ENCODE peak calls at places on chromosomes 6 and 20, in seven cellular contexts. One of them, this sample, is unnamed.
A peak's percentile ranks its signal among the peaks of the same experiment; 100 is the strongest.

GRCh38 chr20:8244637-8245036 is 112.6 kb downstream of the PLCB1 start:
- DNase-seq in A549: no peak
- DNase-seq in suprapubic skin: no peak
- DNase-seq in colonic mucosa: peak; percentile 28
- DNase-seq in endodermal cell: no peak
- DNase-seq in tibial artery: no peak
- DNase-seq in GM23248: peak; percentile 77
- DNase-seq in this sample: no peak

GRCh38 chr20:2576317-2576727 is 39.9 kb downstream of the TMC2 start:
- DNase-seq in colonic mucosa: no peak
- DNase-seq in tibial artery: no peak
- DNase-seq in GM23248: no peak
- DNase-seq in endodermal cell: no peak
- DNase-seq in suprapubic skin: no peak
- DNase-seq in A549: no peak
- DNase-seq in this sample: no peak

GRCh38 chr6:145707397-145707796 is 27.9 kb downstream of the EPM2A start:
- DNase-seq in GM23248: no peak
- DNase-seq in colonic mucosa: no peak
- DNase-seq in suprapubic skin: no peak
- DNase-seq in tibial artery: no peak
- DNase-seq in A549: no peak
- DNase-seq in endodermal cell: no peak
- DNase-seq in this sample: no peak

GRCh38 chr6:39361657-39362486 is 39.4 kb upstream of the KCNK16 start:
- DNase-seq in GM23248: peak; percentile 86
- DNase-seq in colonic mucosa: peak; percentile 51
- DNase-seq in tibial artery: peak; percentile 77
- DNase-seq in suprapubic skin: peak; percentile 71
- DNase-seq in A549: peak; percentile 51
- DNase-seq in endodermal cell: peak; percentile 96
- DNase-seq in this sample: no peak

GRCh38 chr20:23206061-23206460 is 119.9 kb upstream of the CD93 start:
- DNase-seq in A549: no peak
- DNase-seq in colonic mucosa: no peak
- DNase-seq in endodermal cell: no peak
- DNase-seq in GM23248: no peak
- DNase-seq in suprapubic skin: no peak
- DNase-seq in tibial artery: no peak
- DNase-seq in this sample: no peak

GRCh38 chr6:72757048-72757447 is 135.2 kb downstream of the KCNQ5 start:
- DNase-seq in endodermal cell: no peak
- DNase-seq in colonic mucosa: no peak
- DNase-seq in tibial artery: no peak
- DNase-seq in A549: no peak
- DNase-seq in suprapubic skin: no peak
- DNase-seq in GM23248: peak; percentile 48
- DNase-seq in this sample: no peak

GRCh38 chr6:78614961-78615360 is 252.4 kb upstream of the IRAK1BP1 start:
- DNase-seq in endodermal cell: no peak
- DNase-seq in A549: no peak
- DNase-seq in GM23248: no peak
- DNase-seq in colonic mucosa: no peak
- DNase-seq in tibial artery: no peak
- DNase-seq in suprapubic skin: no peak
- DNase-seq in this sample: no peak

GRCh38 chr6:45420083-45420908 is 42.6 kb upstream of the SUPT3H start:
- DNase-seq in A549: no peak
- DNase-seq in suprapubic skin: no peak
- DNase-seq in GM23248: peak; percentile 77
- DNase-seq in tibial artery: no peak
- DNase-seq in endodermal cell: peak; percentile 57
- DNase-seq in colonic mucosa: peak; percentile 29
- DNase-seq in this sample: no peak

GRCh38 chr20:58645277-58645968 is 5.7 kb upstream of the STX16 start:
- DNase-seq in suprapubic skin: no peak
- DNase-seq in colonic mucosa: no peak
- DNase-seq in tibial artery: no peak
- DNase-seq in A549: no peak
- DNase-seq in GM23248: peak; percentile 22
- DNase-seq in endodermal cell: peak; percentile 33
- DNase-seq in this sample: no peak

GRCh38 chr6:147005499-147005898 is 198.7 kb upstream of the STXBP5 start:
- DNase-seq in GM23248: no peak
- DNase-seq in tibial artery: no peak
- DNase-seq in suprapubic skin: no peak
- DNase-seq in endodermal cell: peak; percentile 67
- DNase-seq in colonic mucosa: no peak
- DNase-seq in A549: no peak
- DNase-seq in this sample: no peak

GRCh38 chr6:835476-836160 is 142.7 kb upstream of the EXOC2 start:
- DNase-seq in tibial artery: no peak
- DNase-seq in suprapubic skin: no peak
- DNase-seq in colonic mucosa: no peak
- DNase-seq in GM23248: no peak
- DNase-seq in A549: peak; percentile 45
- DNase-seq in endodermal cell: no peak
- DNase-seq in this sample: no peak

GRCh38 chr6:22433745-22434144 is 135.6 kb upstream of the HDGFL1 start:
- DNase-seq in GM23248: no peak
- DNase-seq in A549: no peak
- DNase-seq in colonic mucosa: no peak
- DNase-seq in endodermal cell: no peak
- DNase-seq in tibial artery: no peak
- DNase-seq in suprapubic skin: no peak
- DNase-seq in this sample: no peak

GRCh38 chr6:3202999-3203696 is 24.3 kb downstream of the TUBB2B start:
- DNase-seq in GM23248: peak; percentile 43
- DNase-seq in colonic mucosa: no peak
- DNase-seq in tibial artery: no peak
- DNase-seq in suprapubic skin: no peak
- DNase-seq in endodermal cell: peak; percentile 33
- DNase-seq in A549: no peak
- DNase-seq in this sample: no peak

GRCh38 chr6:79468116-79468515 is 69.1 kb downstream of the LCA5 start:
- DNase-seq in colonic mucosa: no peak
- DNase-seq in tibial artery: no peak
- DNase-seq in endodermal cell: no peak
- DNase-seq in GM23248: peak; percentile 72
- DNase-seq in suprapubic skin: no peak
- DNase-seq in A549: no peak
- DNase-seq in this sample: no peak

GRCh38 chr20:26163890-26164289 is 467.2 kb upstream of the ZNF337 start:
- DNase-seq in colonic mucosa: no peak
- DNase-seq in GM23248: peak; percentile 86
- DNase-seq in A549: peak; percentile 5
- DNase-seq in tibial artery: no peak
- DNase-seq in suprapubic skin: no peak
- DNase-seq in endodermal cell: no peak
- DNase-seq in this sample: no peak

GRCh38 chr6:75934643-75935472 is 137.6 kb downstream of the IMPG1 start:
- DNase-seq in endodermal cell: peak; percentile 84
- DNase-seq in GM23248: peak; percentile 84
- DNase-seq in suprapubic skin: no peak
- DNase-seq in colonic mucosa: peak; percentile 37
- DNase-seq in A549: peak; percentile 53
- DNase-seq in tibial artery: no peak
- DNase-seq in this sample: no peak

GRCh38 chr6:107714104-107714503 is 110.0 kb downstream of the SCML4 start:
- DNase-seq in colonic mucosa: no peak
- DNase-seq in endodermal cell: peak; percentile 24
- DNase-seq in GM23248: no peak
- DNase-seq in tibial artery: no peak
- DNase-seq in A549: no peak
- DNase-seq in suprapubic skin: no peak
- DNase-seq in this sample: no peak

GRCh38 chr20:58236612-58237317 is 8.3 kb upstream of the ANKRD60 start:
- DNase-seq in GM23248: peak; percentile 83
- DNase-seq in A549: peak; percentile 67
- DNase-seq in endodermal cell: peak; percentile 94
- DNase-seq in suprapubic skin: peak; percentile 80
- DNase-seq in colonic mucosa: peak; percentile 86
- DNase-seq in tibial artery: peak; percentile 79
- DNase-seq in this sample: peak; percentile 26

GRCh38 chr6:109739671-109740070 is 48.6 kb downstream of the FIG4 start:
- DNase-seq in A549: no peak
- DNase-seq in GM23248: no peak
- DNase-seq in suprapubic skin: no peak
- DNase-seq in colonic mucosa: no peak
- DNase-seq in tibial artery: no peak
- DNase-seq in endodermal cell: no peak
- DNase-seq in this sample: no peak

GRCh38 chr20:41983159-41983558 is 365.0 kb upstream of the CHD6 start:
- DNase-seq in colonic mucosa: no peak
- DNase-seq in endodermal cell: no peak
- DNase-seq in tibial artery: no peak
- DNase-seq in suprapubic skin: no peak
- DNase-seq in GM23248: no peak
- DNase-seq in A549: no peak
- DNase-seq in this sample: no peak

GRCh38 chr20:44384423-44385027 is 29.0 kb downstream of the HNF4A start:
- DNase-seq in GM23248: peak; percentile 71
- DNase-seq in suprapubic skin: peak; percentile 83
- DNase-seq in tibial artery: peak; percentile 83
- DNase-seq in A549: peak; percentile 86
- DNase-seq in endodermal cell: peak; percentile 94
- DNase-seq in colonic mucosa: peak; percentile 93
- DNase-seq in this sample: peak; percentile 45

GRCh38 chr6:7905416-7905815 is 5.2 kb downstream of the TXNDC5 start:
- DNase-seq in suprapubic skin: no peak
- DNase-seq in colonic mucosa: no peak
- DNase-seq in GM23248: peak; percentile 36
- DNase-seq in endodermal cell: no peak
- DNase-seq in tibial artery: no peak
- DNase-seq in A549: no peak
- DNase-seq in this sample: no peak

GRCh38 chr6:33273129-33273923 is 1.5 kb downstream of the RPS18 start:
- DNase-seq in colonic mucosa: no peak
- DNase-seq in GM23248: no peak
- DNase-seq in tibial artery: no peak
- DNase-seq in endodermal cell: no peak
- DNase-seq in suprapubic skin: no peak
- DNase-seq in A549: no peak
- DNase-seq in this sample: no peak
- H3K4me1 ChIP-seq in colonic mucosa: peaks cover 43% of the 10 kb centered on the region
- H3K4me1 ChIP-seq in GM23248: peaks cover 39% of the 10 kb centered on the region
- H3K4me1 ChIP-seq in tibial artery: peaks cover 48% of the 10 kb centered on the region
- H3K4me1 ChIP-seq in endodermal cell: no peaks in the 10 kb centered on the region
- H3K4me1 ChIP-seq in suprapubic skin: peaks cover 72% of the 10 kb centered on the region
- H3K4me1 ChIP-seq in A549: peaks cover 45% of the 10 kb centered on the region
- H3K4me1 ChIP-seq in this sample: peaks cover 58% of the 10 kb centered on the region

GRCh38 chr20:17557675-17558006 is 12.2 kb upstream of the DSTN start:
- DNase-seq in tibial artery: no peak
- DNase-seq in endodermal cell: no peak
- DNase-seq in colonic mucosa: peak; percentile 44
- DNase-seq in suprapubic skin: no peak
- DNase-seq in A549: peak; percentile 60
- DNase-seq in GM23248: peak; percentile 93
- DNase-seq in this sample: no peak
- H3K27ac ChIP-seq in tibial artery: peak overlapping the region; percentile 99
- H3K27ac ChIP-seq in endodermal cell: no peak overlapping the region
- H3K27ac ChIP-seq in colonic mucosa: peak overlapping the region; percentile 78
- H3K27ac ChIP-seq in suprapubic skin: peak overlapping the region; percentile 90
- H3K27ac ChIP-seq in A549: peak overlapping the region; percentile 89
- H3K27ac ChIP-seq in GM23248: peak overlapping the region; percentile 99
- H3K27ac ChIP-seq in this sample: peak overlapping the region; percentile 98

GRCh38 chr6:137218473-137218916 is 690 bp downstream of the IFNGR1 start:
- DNase-seq in colonic mucosa: peak; percentile 57
- DNase-seq in GM23248: peak; percentile 90
- DNase-seq in suprapubic skin: peak; percentile 73
- DNase-seq in A549: no peak
- DNase-seq in tibial artery: no peak
- DNase-seq in endodermal cell: peak; percentile 49
- DNase-seq in this sample: peak; percentile 28

GRCh38 chr6:137219664-137220252 is 573 bp upstream of the IFNGR1 start:
- DNase-seq in colonic mucosa: no peak
- DNase-seq in endodermal cell: no peak
- DNase-seq in tibial artery: no peak
- DNase-seq in GM23248: no peak
- DNase-seq in A549: no peak
- DNase-seq in suprapubic skin: no peak
- DNase-seq in this sample: no peak

GRCh38 chr6:137216875-137217553 is 2.2 kb downstream of the IFNGR1 start:
- DNase-seq in colonic mucosa: no peak
- DNase-seq in tibial artery: no peak
- DNase-seq in endodermal cell: no peak
- DNase-seq in suprapubic skin: no peak
- DNase-seq in GM23248: no peak
- DNase-seq in A549: no peak
- DNase-seq in this sample: no peak

GRCh38 chr6:137218917-137219663 is at the start of gene IFNGR1:
- DNase-seq in suprapubic skin: peak; percentile 98
- DNase-seq in colonic mucosa: peak; percentile 99
- DNase-seq in endodermal cell: peak; percentile 98
- DNase-seq in GM23248: peak; percentile 98
- DNase-seq in tibial artery: peak; percentile 98
- DNase-seq in A549: peak; percentile 90
- DNase-seq in this sample: peak; percentile 90

GRCh38 chr6:137217801-137218472 is 1.2 kb downstream of the IFNGR1 start:
- DNase-seq in A549: no peak
- DNase-seq in GM23248: peak; percentile 81
- DNase-seq in tibial artery: no peak
- DNase-seq in endodermal cell: no peak
- DNase-seq in suprapubic skin: no peak
- DNase-seq in colonic mucosa: peak; percentile 69
- DNase-seq in this sample: no peak
- H3K4me1 ChIP-seq in A549: peaks cover 44% of the 10 kb centered on the region
- H3K4me1 ChIP-seq in GM23248: peaks cover 46% of the 10 kb centered on the region
- H3K4me1 ChIP-seq in tibial artery: peaks cover 25% of the 10 kb centered on the region
- H3K4me1 ChIP-seq in endodermal cell: no peaks in the 10 kb centered on the region
- H3K4me1 ChIP-seq in suprapubic skin: peaks cover 86% of the 10 kb centered on the region
- H3K4me1 ChIP-seq in colonic mucosa: peaks cover 7% of the 10 kb centered on the region
- H3K4me1 ChIP-seq in this sample: peaks cover 57% of the 10 kb centered on the region

GRCh38 chr6:165702669-165703068 is 39.6 kb upstream of the PDE10A start:
- DNase-seq in GM23248: no peak
- DNase-seq in suprapubic skin: no peak
- DNase-seq in colonic mucosa: no peak
- DNase-seq in endodermal cell: no peak
- DNase-seq in A549: no peak
- DNase-seq in tibial artery: no peak
- DNase-seq in this sample: no peak

GRCh38 chr6:165705941-165706340 is 42.9 kb upstream of the PDE10A start:
- DNase-seq in suprapubic skin: no peak
- DNase-seq in tibial artery: no peak
- DNase-seq in GM23248: no peak
- DNase-seq in colonic mucosa: no peak
- DNase-seq in A549: no peak
- DNase-seq in endodermal cell: no peak
- DNase-seq in this sample: no peak

GRCh38 chr6:165707067-165707853 is 44.2 kb upstream of the PDE10A start:
- DNase-seq in suprapubic skin: no peak
- DNase-seq in colonic mucosa: no peak
- DNase-seq in tibial artery: no peak
- DNase-seq in A549: no peak
- DNase-seq in GM23248: no peak
- DNase-seq in endodermal cell: no peak
- DNase-seq in this sample: no peak

GRCh38 chr6:165701564-165702354 is 38.7 kb upstream of the PDE10A start:
- DNase-seq in suprapubic skin: no peak
- DNase-seq in GM23248: no peak
- DNase-seq in tibial artery: no peak
- DNase-seq in colonic mucosa: no peak
- DNase-seq in A549: no peak
- DNase-seq in endodermal cell: no peak
- DNase-seq in this sample: no peak

GRCh38 chr6:165704001-165704748 is 41.1 kb upstream of the PDE10A start:
- DNase-seq in endodermal cell: peak; percentile 39
- DNase-seq in suprapubic skin: no peak
- DNase-seq in colonic mucosa: no peak
- DNase-seq in tibial artery: no peak
- DNase-seq in A549: no peak
- DNase-seq in GM23248: no peak
- DNase-seq in this sample: no peak
- H3K27ac ChIP-seq in endodermal cell: no peak overlapping the region
- H3K27ac ChIP-seq in suprapubic skin: no peak overlapping the region
- H3K27ac ChIP-seq in colonic mucosa: no peak overlapping the region
- H3K27ac ChIP-seq in tibial artery: no peak overlapping the region
- H3K27ac ChIP-seq in A549: no peak overlapping the region
- H3K27ac ChIP-seq in GM23248: no peak overlapping the region
- H3K27ac ChIP-seq in this sample: no peak overlapping the region